ENCODE peak calls at places on chromosomes 5 and 9, in seven cellular contexts. C is K562, T is GM12878, Z is HCT116, U is HepG2, W is SK-N-SH, J is H1. A is an unnamed sample.

GRCh38 chr9:137265496-137266161 is 10.5 kb downstream of the NELFB start:
- DNase-seq in J (no peak), Z (no peak), T (no peak), W (no peak), C (no peak), U (no peak), A (no peak)

GRCh38 chr9:128702949-128703615 is 779 bp downstream of the PKN3 start:
- DNase-seq in Z (no peak), C (peak; percentile 82), T (no peak), W (peak; percentile 79), U (no peak), J (peak; percentile 81), A (peak; percentile 37)

GRCh38 chr5:104088876-104089778 is 526.5 kb upstream of the NUDT12 start:
- DNase-seq in W (no peak), C (no peak), U (peak; percentile 0), T (peak; percentile 45), J (no peak), Z (peak; percentile 86), A (no peak)

GRCh38 chr5:173208296-173208695 is 26.7 kb downstream of the NKX2-5 start:
- DNase-seq in U (no peak), J (no peak), Z (no peak), W (no peak), C (no peak), T (no peak), A (no peak)

GRCh38 chr5:164998142-164998541 is 1492.7 kb downstream of the MAT2B start:
- DNase-seq in W (no peak), J (no peak), C (no peak), T (no peak), Z (no peak), U (no peak), A (no peak)

GRCh38 chr5:110507972-110508371 is 218.5 kb downstream of the TMEM232 start:
- DNase-seq in C (no peak), T (no peak), J (no peak), Z (no peak), U (no peak), W (no peak), A (no peak)

GRCh38 chr9:96686638-96687335 is 31.7 kb upstream of the PRXL2C start:
- DNase-seq in J (peak; percentile 90), C (no peak), Z (no peak), T (no peak), W (peak; percentile 91), U (no peak), A (peak; percentile 90)

GRCh38 chr5:154370730-154371334 is 75.0 kb upstream of the SAP30L start:
- DNase-seq in Z (no peak), C (no peak), W (no peak), J (no peak), U (no peak), T (no peak), A (no peak)

GRCh38 chr5:88159591-88159990 is 109.1 kb downstream of the TMEM161B start:
- DNase-seq in T (no peak), Z (no peak), J (no peak), C (no peak), W (no peak), U (no peak), A (no peak)

GRCh38 chr5:43658499-43658898 is 55.5 kb downstream of the NNT start:
- DNase-seq in W (no peak), C (no peak), J (no peak), Z (no peak), U (no peak), T (no peak), A (no peak)

GRCh38 chr5:78985407-78986223 is 505 bp upstream of the ARSB start:
- DNase-seq in W (peak; percentile 43), T (no peak), J (no peak), C (no peak), Z (no peak), U (peak; percentile 100), A (no peak)

GRCh38 chr5:80324912-80325311 is 5.1 kb downstream of the SPZ1 start:
- DNase-seq in W (peak; percentile 75), J (no peak), Z (no peak), T (no peak), U (no peak), C (no peak), A (no peak)

GRCh38 chr5:77430726-77431125 is 61.4 kb downstream of the WDR41 start:
- DNase-seq in W (no peak), T (no peak), Z (no peak), J (no peak), U (no peak), C (no peak), A (no peak)

DNA sequence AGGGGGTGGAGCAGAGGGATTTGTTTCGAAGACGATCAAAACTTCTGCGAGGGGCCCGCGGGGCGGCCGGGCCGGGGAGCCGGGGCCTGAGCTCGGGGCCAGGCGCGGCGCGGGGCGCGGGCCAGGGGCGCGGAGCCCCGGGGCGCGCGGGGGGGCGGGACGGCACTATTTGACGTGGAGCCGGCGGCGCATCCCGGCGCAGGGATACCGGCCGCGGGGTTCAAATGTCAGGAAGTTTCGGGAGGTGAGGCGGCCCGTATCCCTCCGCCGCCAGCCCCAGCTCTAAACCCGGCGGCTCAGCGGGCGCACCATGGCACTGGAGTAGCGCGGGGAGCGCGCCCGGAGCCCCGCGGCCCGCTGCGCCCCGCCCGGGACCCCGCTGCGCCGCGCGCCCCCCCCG is at the start of gene LMX1B:
- DNase-seq in C (no peak), T (no peak), J (peak; percentile 73), W (peak; percentile 75), U (no peak), Z (peak; percentile 63), A (peak; percentile 98)
- TF ChIP-seq JUND in C (no peak), T (no peak), J (no peak), W (no peak), U (no peak), Z (no peak), A (no peak)

GRCh38 chr9:133680250-133680975 is 44.2 kb downstream of the DBH start:
- DNase-seq in T (no peak), U (no peak), W (no peak), Z (no peak), C (peak; percentile 23), J (no peak), A (no peak)
- TF ChIP-seq JUND in T (no peak), U (no peak), W (no peak), Z (no peak), C (no peak), J (no peak), A (no peak)

GRCh38 chr9:120845255-120845654 is 2.5 kb upstream of the PSMD5 start:
- DNase-seq in Z (no peak), T (no peak), C (no peak), W (no peak), J (no peak), U (no peak), A (no peak)
- TF ChIP-seq JUND in Z (no peak), T (no peak), C (no peak), W (no peak), J (no peak), U (no peak), A (no peak)

GRCh38 chr9:34990908-34991832 is 1.6 kb downstream of the DNAJB5 start:
- DNase-seq in W (no peak), Z (no peak), C (no peak), J (no peak), T (no peak), U (no peak), A (no peak)

GRCh38 chr9:34993502-34994428 is 4.2 kb downstream of the DNAJB5 start:
- DNase-seq in T (no peak), Z (no peak), J (no peak), C (no peak), U (no peak), W (peak; percentile 74), A (no peak)

GRCh38 chr9:34994429-34995287 is 5.1 kb downstream of the DNAJB5 start:
- DNase-seq in C (peak; percentile 41), W (peak; percentile 80), Z (peak; percentile 29), J (peak; percentile 71), T (no peak), U (peak; percentile 38), A (peak; percentile 59)

GRCh38 chr9:34991833-34992375 is 2.4 kb downstream of the DNAJB5 start:
- DNase-seq in C (peak; percentile 49), Z (peak; percentile 52), U (peak; percentile 34), J (peak; percentile 68), W (no peak), T (no peak), A (no peak)

GRCh38 chr9:34992376-34992951 is 2.9 kb downstream of the DNAJB5 start:
- DNase-seq in J (no peak), Z (peak; percentile 22), W (no peak), U (peak; percentile 24), C (peak; percentile 39), T (no peak), A (no peak)
- TF ChIP-seq JUND in J (no peak), Z (no peak), W (peak; percentile 94), U (no peak), C (peak; percentile 76), T (no peak), A (no peak)

GRCh38 chr9:93950619-93951601 is 4.2 kb downstream of the BARX1 start:
- DNase-seq in Z (no peak), U (no peak), W (peak; percentile 76), C (no peak), T (no peak), J (peak; percentile 75), A (peak; percentile 92)

GRCh38 chr9:93948456-93949072 is 6.6 kb downstream of the BARX1 start:
- DNase-seq in W (peak; percentile 52), Z (no peak), U (no peak), T (no peak), J (no peak), C (no peak), A (no peak)

GRCh38 chr9:93949073-93949693 is 6.0 kb downstream of the BARX1 start:
- DNase-seq in U (no peak), C (no peak), J (peak; percentile 73), Z (no peak), T (no peak), W (peak; percentile 30), A (no peak)

GRCh38 chr9:93951655-93952118 is 3.5 kb downstream of the BARX1 start:
- DNase-seq in J (peak; percentile 69), Z (no peak), T (no peak), U (no peak), W (peak; percentile 54), C (no peak), A (no peak)

DNA sequence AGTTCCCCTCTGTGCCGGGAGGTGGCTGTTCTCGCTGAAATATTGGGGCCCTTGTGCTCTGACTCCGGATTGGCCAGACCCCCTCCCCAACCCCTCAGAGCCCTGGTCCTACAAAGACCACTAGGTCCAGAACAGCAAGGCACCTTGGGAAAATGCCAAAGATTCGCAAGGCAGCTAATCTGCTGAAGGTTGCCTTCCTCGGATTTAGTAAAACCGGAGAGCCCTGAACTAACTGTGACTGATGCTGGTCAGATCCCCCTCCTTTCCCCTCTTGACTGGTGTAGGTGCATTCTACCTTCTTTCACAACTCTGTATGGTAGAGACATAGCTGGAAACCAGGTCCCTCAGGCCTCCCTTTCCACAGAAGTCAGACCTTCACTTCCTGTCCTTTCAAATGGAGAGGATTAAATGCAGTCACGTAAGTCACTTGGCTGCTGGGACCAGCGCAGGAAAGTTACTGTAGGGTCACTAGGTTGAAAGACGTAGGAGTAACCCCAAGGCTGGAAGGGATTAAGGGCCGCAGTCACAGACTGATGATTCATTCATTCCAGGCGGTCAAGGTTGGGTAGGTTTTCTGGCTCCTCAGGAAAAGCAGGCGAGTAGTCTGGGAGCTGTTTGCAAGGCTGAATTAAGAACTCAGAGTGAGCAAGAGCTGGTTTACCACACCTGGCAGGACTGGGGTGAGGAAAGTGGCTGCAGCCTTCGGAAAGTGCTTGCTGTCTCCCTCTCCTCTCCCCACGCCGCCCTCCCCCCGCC is 5.3 kb downstream of the BARX1 start:
- DNase-seq in J (peak; percentile 61), W (no peak), C (peak; percentile 57), U (no peak), Z (peak; percentile 29), T (no peak), A (peak; percentile 54)
- TF ChIP-seq JUND in J (peak; percentile 62), W (no peak), C (peak; percentile 34), U (no peak), Z (peak; percentile 46), T (no peak), A (no peak)